ENCODE peak calls at places on chromosomes 5 and 9, in nine cellular contexts. One of them, this sample, is unnamed.
A peak's percentile ranks its signal among the peaks of the same experiment; 100 is the strongest.

GRCh38 chr5:126872558-126873349 is 95.8 kb downstream of the LMNB1 start:
- DNase-seq in left cardiac atrium: no peak
- DNase-seq in H7: no peak
- DNase-seq in stimulated activated CD8-positive, alpha-beta memory T cell treated with anti-CD3 and anti-CD28 coated beads, Interleukin-12 subunit alpha, Interleukin-12 subunit beta, amount 100 ng/mL, for 4 hours: no peak
- DNase-seq in right atrium auricular region: no peak
- DNase-seq in glutamatergic neuron: no peak
- DNase-seq in HFF-Myc: no peak
- DNase-seq in GM04503: no peak
- DNase-seq in NCI-H510A treated with DMSO at 0.1 percent for 48 hours: no peak
- DNase-seq in this sample: no peak

GRCh38 chr5:152884006-152884405 is 478.9 kb upstream of the NMUR2 start:
- DNase-seq in left cardiac atrium: no peak
- DNase-seq in right atrium auricular region: no peak
- DNase-seq in H7: no peak
- DNase-seq in NCI-H510A treated with DMSO at 0.1 percent for 48 hours: no peak
- DNase-seq in GM04503: no peak
- DNase-seq in stimulated activated CD8-positive, alpha-beta memory T cell treated with anti-CD3 and anti-CD28 coated beads, Interleukin-12 subunit alpha, Interleukin-12 subunit beta, amount 100 ng/mL, for 4 hours: no peak
- DNase-seq in glutamatergic neuron: no peak
- DNase-seq in HFF-Myc: no peak
- DNase-seq in this sample: no peak

GRCh38 chr5:169443249-169443784 is 140.3 kb upstream of the SPDL1 start:
- DNase-seq in NCI-H510A treated with DMSO at 0.1 percent for 48 hours: no peak
- DNase-seq in glutamatergic neuron: no peak
- DNase-seq in GM04503: no peak
- DNase-seq in HFF-Myc: no peak
- DNase-seq in H7: no peak
- DNase-seq in left cardiac atrium: no peak
- DNase-seq in right atrium auricular region: no peak
- DNase-seq in stimulated activated CD8-positive, alpha-beta memory T cell treated with anti-CD3 and anti-CD28 coated beads, Interleukin-12 subunit alpha, Interleukin-12 subunit beta, amount 100 ng/mL, for 4 hours: no peak
- DNase-seq in this sample: no peak

GRCh38 chr5:150663936-150664335 is 2.9 kb downstream of the MYOZ3 start:
- DNase-seq in NCI-H510A treated with DMSO at 0.1 percent for 48 hours: no peak
- DNase-seq in HFF-Myc: no peak
- DNase-seq in GM04503: no peak
- DNase-seq in stimulated activated CD8-positive, alpha-beta memory T cell treated with anti-CD3 and anti-CD28 coated beads, Interleukin-12 subunit alpha, Interleukin-12 subunit beta, amount 100 ng/mL, for 4 hours: no peak
- DNase-seq in H7: no peak
- DNase-seq in left cardiac atrium: no peak
- DNase-seq in glutamatergic neuron: no peak
- DNase-seq in right atrium auricular region: no peak
- DNase-seq in this sample: no peak

GRCh38 chr5:83559141-83559785 is 87.7 kb downstream of the VCAN start:
- DNase-seq in H7: no peak
- DNase-seq in left cardiac atrium: no peak
- DNase-seq in glutamatergic neuron: no peak
- DNase-seq in stimulated activated CD8-positive, alpha-beta memory T cell treated with anti-CD3 and anti-CD28 coated beads, Interleukin-12 subunit alpha, Interleukin-12 subunit beta, amount 100 ng/mL, for 4 hours: no peak
- DNase-seq in GM04503: no peak
- DNase-seq in right atrium auricular region: no peak
- DNase-seq in NCI-H510A treated with DMSO at 0.1 percent for 48 hours: no peak
- DNase-seq in HFF-Myc: no peak
- DNase-seq in this sample: no peak

GRCh38 chr9:109574061-109574882 is 76.2 kb upstream of the PTPN3 start:
- DNase-seq in NCI-H510A treated with DMSO at 0.1 percent for 48 hours: peak; percentile 72
- DNase-seq in stimulated activated CD8-positive, alpha-beta memory T cell treated with anti-CD3 and anti-CD28 coated beads, Interleukin-12 subunit alpha, Interleukin-12 subunit beta, amount 100 ng/mL, for 4 hours: no peak
- DNase-seq in glutamatergic neuron: no peak
- DNase-seq in GM04503: peak; percentile 10
- DNase-seq in H7: peak; percentile 55
- DNase-seq in right atrium auricular region: no peak
- DNase-seq in HFF-Myc: peak; percentile 32
- DNase-seq in left cardiac atrium: no peak
- DNase-seq in this sample: peak; percentile 38

GRCh38 chr5:163915481-163915961 is 410.1 kb downstream of the MAT2B start:
- DNase-seq in HFF-Myc: no peak
- DNase-seq in glutamatergic neuron: no peak
- DNase-seq in left cardiac atrium: no peak
- DNase-seq in right atrium auricular region: no peak
- DNase-seq in GM04503: no peak
- DNase-seq in H7: no peak
- DNase-seq in stimulated activated CD8-positive, alpha-beta memory T cell treated with anti-CD3 and anti-CD28 coated beads, Interleukin-12 subunit alpha, Interleukin-12 subunit beta, amount 100 ng/mL, for 4 hours: no peak
- DNase-seq in NCI-H510A treated with DMSO at 0.1 percent for 48 hours: no peak
- DNase-seq in this sample: no peak

GRCh38 chr9:10701906-10702305 is 89.1 kb upstream of the PTPRD start:
- DNase-seq in stimulated activated CD8-positive, alpha-beta memory T cell treated with anti-CD3 and anti-CD28 coated beads, Interleukin-12 subunit alpha, Interleukin-12 subunit beta, amount 100 ng/mL, for 4 hours: no peak
- DNase-seq in left cardiac atrium: no peak
- DNase-seq in HFF-Myc: no peak
- DNase-seq in glutamatergic neuron: no peak
- DNase-seq in GM04503: no peak
- DNase-seq in NCI-H510A treated with DMSO at 0.1 percent for 48 hours: no peak
- DNase-seq in right atrium auricular region: no peak
- DNase-seq in H7: no peak
- DNase-seq in this sample: no peak

GRCh38 chr9:114259800-114260523 is 62.9 kb upstream of the ORM1 start:
- DNase-seq in NCI-H510A treated with DMSO at 0.1 percent for 48 hours: no peak
- DNase-seq in stimulated activated CD8-positive, alpha-beta memory T cell treated with anti-CD3 and anti-CD28 coated beads, Interleukin-12 subunit alpha, Interleukin-12 subunit beta, amount 100 ng/mL, for 4 hours: no peak
- DNase-seq in right atrium auricular region: no peak
- DNase-seq in left cardiac atrium: no peak
- DNase-seq in GM04503: no peak
- DNase-seq in glutamatergic neuron: no peak
- DNase-seq in H7: peak; percentile 73
- DNase-seq in HFF-Myc: no peak
- DNase-seq in this sample: no peak

GRCh38 chr9:134358026-134358967 is 32.0 kb downstream of the RXRA start:
- DNase-seq in right atrium auricular region: no peak
- DNase-seq in glutamatergic neuron: no peak
- DNase-seq in NCI-H510A treated with DMSO at 0.1 percent for 48 hours: no peak
- DNase-seq in left cardiac atrium: peak; percentile 61
- DNase-seq in stimulated activated CD8-positive, alpha-beta memory T cell treated with anti-CD3 and anti-CD28 coated beads, Interleukin-12 subunit alpha, Interleukin-12 subunit beta, amount 100 ng/mL, for 4 hours: no peak
- DNase-seq in HFF-Myc: no peak
- DNase-seq in H7: peak; percentile 65
- DNase-seq in GM04503: no peak
- DNase-seq in this sample: no peak

GRCh38 chr5:96114736-96115466 is 153.2 kb upstream of the ELL2 start:
- DNase-seq in stimulated activated CD8-positive, alpha-beta memory T cell treated with anti-CD3 and anti-CD28 coated beads, Interleukin-12 subunit alpha, Interleukin-12 subunit beta, amount 100 ng/mL, for 4 hours: no peak
- DNase-seq in H7: no peak
- DNase-seq in HFF-Myc: peak; percentile 20
- DNase-seq in right atrium auricular region: no peak
- DNase-seq in NCI-H510A treated with DMSO at 0.1 percent for 48 hours: no peak
- DNase-seq in left cardiac atrium: no peak
- DNase-seq in GM04503: no peak
- DNase-seq in glutamatergic neuron: no peak
- DNase-seq in this sample: no peak

GRCh38 chr5:175609504-175609903 is 48.4 kb upstream of the HRH2 start:
- DNase-seq in stimulated activated CD8-positive, alpha-beta memory T cell treated with anti-CD3 and anti-CD28 coated beads, Interleukin-12 subunit alpha, Interleukin-12 subunit beta, amount 100 ng/mL, for 4 hours: no peak
- DNase-seq in H7: no peak
- DNase-seq in GM04503: no peak
- DNase-seq in NCI-H510A treated with DMSO at 0.1 percent for 48 hours: no peak
- DNase-seq in HFF-Myc: no peak
- DNase-seq in right atrium auricular region: no peak
- DNase-seq in glutamatergic neuron: no peak
- DNase-seq in left cardiac atrium: no peak
- DNase-seq in this sample: no peak

GRCh38 chr5:62197697-62198096 is 108.3 kb upstream of the KIF2A start:
- DNase-seq in stimulated activated CD8-positive, alpha-beta memory T cell treated with anti-CD3 and anti-CD28 coated beads, Interleukin-12 subunit alpha, Interleukin-12 subunit beta, amount 100 ng/mL, for 4 hours: no peak
- DNase-seq in H7: no peak
- DNase-seq in left cardiac atrium: no peak
- DNase-seq in HFF-Myc: no peak
- DNase-seq in glutamatergic neuron: no peak
- DNase-seq in NCI-H510A treated with DMSO at 0.1 percent for 48 hours: no peak
- DNase-seq in GM04503: no peak
- DNase-seq in right atrium auricular region: no peak
- DNase-seq in this sample: no peak

GRCh38 chr9:84403288-84403687 is 62.7 kb upstream of the SLC28A3 start:
- DNase-seq in glutamatergic neuron: no peak
- DNase-seq in GM04503: no peak
- DNase-seq in right atrium auricular region: no peak
- DNase-seq in HFF-Myc: no peak
- DNase-seq in left cardiac atrium: no peak
- DNase-seq in stimulated activated CD8-positive, alpha-beta memory T cell treated with anti-CD3 and anti-CD28 coated beads, Interleukin-12 subunit alpha, Interleukin-12 subunit beta, amount 100 ng/mL, for 4 hours: no peak
- DNase-seq in H7: no peak
- DNase-seq in NCI-H510A treated with DMSO at 0.1 percent for 48 hours: no peak
- DNase-seq in this sample: no peak

GRCh38 chr5:19001054-19001453 is 986.9 kb downstream of the CDH18 start:
- DNase-seq in H7: no peak
- DNase-seq in GM04503: no peak
- DNase-seq in left cardiac atrium: no peak
- DNase-seq in glutamatergic neuron: no peak
- DNase-seq in right atrium auricular region: no peak
- DNase-seq in stimulated activated CD8-positive, alpha-beta memory T cell treated with anti-CD3 and anti-CD28 coated beads, Interleukin-12 subunit alpha, Interleukin-12 subunit beta, amount 100 ng/mL, for 4 hours: no peak
- DNase-seq in HFF-Myc: no peak
- DNase-seq in NCI-H510A treated with DMSO at 0.1 percent for 48 hours: no peak
- DNase-seq in this sample: no peak

GRCh38 chr9:38068616-38068865 is 486 bp downstream of the SHB start:
- DNase-seq in HFF-Myc: no peak
- DNase-seq in glutamatergic neuron: peak; percentile 55
- DNase-seq in GM04503: no peak
- DNase-seq in H7: no peak
- DNase-seq in left cardiac atrium: peak; percentile 64
- DNase-seq in stimulated activated CD8-positive, alpha-beta memory T cell treated with anti-CD3 and anti-CD28 coated beads, Interleukin-12 subunit alpha, Interleukin-12 subunit beta, amount 100 ng/mL, for 4 hours: no peak
- DNase-seq in right atrium auricular region: no peak
- DNase-seq in NCI-H510A treated with DMSO at 0.1 percent for 48 hours: no peak
- DNase-seq in this sample: no peak

GRCh38 chr5:72386639-72387038 is 66.5 kb downstream of the PTCD2 start:
- DNase-seq in glutamatergic neuron: no peak
- DNase-seq in right atrium auricular region: peak; percentile 47
- DNase-seq in HFF-Myc: no peak
- DNase-seq in H7: no peak
- DNase-seq in GM04503: no peak
- DNase-seq in stimulated activated CD8-positive, alpha-beta memory T cell treated with anti-CD3 and anti-CD28 coated beads, Interleukin-12 subunit alpha, Interleukin-12 subunit beta, amount 100 ng/mL, for 4 hours: no peak
- DNase-seq in NCI-H510A treated with DMSO at 0.1 percent for 48 hours: no peak
- DNase-seq in left cardiac atrium: no peak
- DNase-seq in this sample: no peak

GRCh38 chr5:148474025-148474511 is 90.3 kb downstream of the FBXO38 start:
- DNase-seq in HFF-Myc: no peak
- DNase-seq in GM04503: no peak
- DNase-seq in glutamatergic neuron: no peak
- DNase-seq in right atrium auricular region: peak; percentile 91
- DNase-seq in H7: no peak
- DNase-seq in NCI-H510A treated with DMSO at 0.1 percent for 48 hours: no peak
- DNase-seq in left cardiac atrium: peak; percentile 86
- DNase-seq in stimulated activated CD8-positive, alpha-beta memory T cell treated with anti-CD3 and anti-CD28 coated beads, Interleukin-12 subunit alpha, Interleukin-12 subunit beta, amount 100 ng/mL, for 4 hours: no peak
- DNase-seq in this sample: no peak

GRCh38 chr9:31089822-31090221 is 1294.6 kb upstream of the ACO1 start:
- DNase-seq in NCI-H510A treated with DMSO at 0.1 percent for 48 hours: no peak
- DNase-seq in GM04503: no peak
- DNase-seq in right atrium auricular region: no peak
- DNase-seq in left cardiac atrium: no peak
- DNase-seq in H7: no peak
- DNase-seq in stimulated activated CD8-positive, alpha-beta memory T cell treated with anti-CD3 and anti-CD28 coated beads, Interleukin-12 subunit alpha, Interleukin-12 subunit beta, amount 100 ng/mL, for 4 hours: no peak
- DNase-seq in glutamatergic neuron: no peak
- DNase-seq in HFF-Myc: no peak
- DNase-seq in this sample: no peak

GRCh38 chr5:170484459-170484831 is 19.4 kb upstream of the KCNIP1 start:
- DNase-seq in H7: no peak
- DNase-seq in NCI-H510A treated with DMSO at 0.1 percent for 48 hours: no peak
- DNase-seq in glutamatergic neuron: no peak
- DNase-seq in stimulated activated CD8-positive, alpha-beta memory T cell treated with anti-CD3 and anti-CD28 coated beads, Interleukin-12 subunit alpha, Interleukin-12 subunit beta, amount 100 ng/mL, for 4 hours: no peak
- DNase-seq in left cardiac atrium: no peak
- DNase-seq in HFF-Myc: no peak
- DNase-seq in right atrium auricular region: no peak
- DNase-seq in GM04503: no peak
- DNase-seq in this sample: no peak

GRCh38 chr9:95516221-95516735 is 493 bp downstream of the PTCH1 start:
- DNase-seq in stimulated activated CD8-positive, alpha-beta memory T cell treated with anti-CD3 and anti-CD28 coated beads, Interleukin-12 subunit alpha, Interleukin-12 subunit beta, amount 100 ng/mL, for 4 hours: no peak
- DNase-seq in right atrium auricular region: no peak
- DNase-seq in NCI-H510A treated with DMSO at 0.1 percent for 48 hours: peak; percentile 43
- DNase-seq in glutamatergic neuron: peak; percentile 52
- DNase-seq in HFF-Myc: no peak
- DNase-seq in left cardiac atrium: no peak
- DNase-seq in H7: peak; percentile 69
- DNase-seq in GM04503: no peak
- DNase-seq in this sample: no peak

GRCh38 chr5:118553662-118554061 is 434.7 kb downstream of the DTWD2 start:
- DNase-seq in GM04503: peak; percentile 98
- DNase-seq in NCI-H510A treated with DMSO at 0.1 percent for 48 hours: no peak
- DNase-seq in H7: no peak
- DNase-seq in glutamatergic neuron: no peak
- DNase-seq in HFF-Myc: peak; percentile 92
- DNase-seq in right atrium auricular region: peak; percentile 86
- DNase-seq in left cardiac atrium: peak; percentile 70
- DNase-seq in stimulated activated CD8-positive, alpha-beta memory T cell treated with anti-CD3 and anti-CD28 coated beads, Interleukin-12 subunit alpha, Interleukin-12 subunit beta, amount 100 ng/mL, for 4 hours: no peak
- DNase-seq in this sample: no peak

GRCh38 chr9:93667006-93667405 is 90.6 kb downstream of the PHF2 start:
- DNase-seq in right atrium auricular region: no peak
- DNase-seq in glutamatergic neuron: peak; percentile 11
- DNase-seq in left cardiac atrium: no peak
- DNase-seq in GM04503: no peak
- DNase-seq in NCI-H510A treated with DMSO at 0.1 percent for 48 hours: no peak
- DNase-seq in stimulated activated CD8-positive, alpha-beta memory T cell treated with anti-CD3 and anti-CD28 coated beads, Interleukin-12 subunit alpha, Interleukin-12 subunit beta, amount 100 ng/mL, for 4 hours: no peak
- DNase-seq in HFF-Myc: no peak
- DNase-seq in H7: no peak
- DNase-seq in this sample: no peak

GRCh38 chr9:69768101-69768500 is 8.3 kb upstream of the PTAR1 start:
- DNase-seq in right atrium auricular region: no peak
- DNase-seq in stimulated activated CD8-positive, alpha-beta memory T cell treated with anti-CD3 and anti-CD28 coated beads, Interleukin-12 subunit alpha, Interleukin-12 subunit beta, amount 100 ng/mL, for 4 hours: no peak
- DNase-seq in left cardiac atrium: no peak
- DNase-seq in H7: no peak
- DNase-seq in HFF-Myc: no peak
- DNase-seq in glutamatergic neuron: no peak
- DNase-seq in GM04503: no peak
- DNase-seq in NCI-H510A treated with DMSO at 0.1 percent for 48 hours: no peak
- DNase-seq in this sample: no peak

GRCh38 chr5:111537153-111538024 is 25.1 kb upstream of the STARD4 start:
- DNase-seq in stimulated activated CD8-positive, alpha-beta memory T cell treated with anti-CD3 and anti-CD28 coated beads, Interleukin-12 subunit alpha, Interleukin-12 subunit beta, amount 100 ng/mL, for 4 hours: no peak
- DNase-seq in right atrium auricular region: no peak
- DNase-seq in HFF-Myc: no peak
- DNase-seq in NCI-H510A treated with DMSO at 0.1 percent for 48 hours: no peak
- DNase-seq in H7: no peak
- DNase-seq in left cardiac atrium: no peak
- DNase-seq in GM04503: no peak
- DNase-seq in glutamatergic neuron: no peak
- DNase-seq in this sample: no peak

GRCh38 chr9:121853617-121854395 is 202.4 kb downstream of the DAB2IP start:
- DNase-seq in GM04503: no peak
- DNase-seq in HFF-Myc: no peak
- DNase-seq in right atrium auricular region: peak; percentile 57
- DNase-seq in stimulated activated CD8-positive, alpha-beta memory T cell treated with anti-CD3 and anti-CD28 coated beads, Interleukin-12 subunit alpha, Interleukin-12 subunit beta, amount 100 ng/mL, for 4 hours: no peak
- DNase-seq in H7: no peak
- DNase-seq in left cardiac atrium: no peak
- DNase-seq in glutamatergic neuron: no peak
- DNase-seq in NCI-H510A treated with DMSO at 0.1 percent for 48 hours: no peak
- DNase-seq in this sample: no peak

GRCh38 chr9:116671605-116672004 is 15.5 kb upstream of the TRIM32 start:
- DNase-seq in glutamatergic neuron: no peak
- DNase-seq in H7: no peak
- DNase-seq in HFF-Myc: no peak
- DNase-seq in left cardiac atrium: no peak
- DNase-seq in stimulated activated CD8-positive, alpha-beta memory T cell treated with anti-CD3 and anti-CD28 coated beads, Interleukin-12 subunit alpha, Interleukin-12 subunit beta, amount 100 ng/mL, for 4 hours: no peak
- DNase-seq in GM04503: no peak
- DNase-seq in NCI-H510A treated with DMSO at 0.1 percent for 48 hours: no peak
- DNase-seq in right atrium auricular region: no peak
- DNase-seq in this sample: no peak

GRCh38 chr5:130277002-130277401 is 372.7 kb downstream of the CHSY3 start:
- DNase-seq in H7: no peak
- DNase-seq in GM04503: no peak
- DNase-seq in HFF-Myc: no peak
- DNase-seq in right atrium auricular region: no peak
- DNase-seq in glutamatergic neuron: no peak
- DNase-seq in NCI-H510A treated with DMSO at 0.1 percent for 48 hours: no peak
- DNase-seq in stimulated activated CD8-positive, alpha-beta memory T cell treated with anti-CD3 and anti-CD28 coated beads, Interleukin-12 subunit alpha, Interleukin-12 subunit beta, amount 100 ng/mL, for 4 hours: no peak
- DNase-seq in left cardiac atrium: no peak
- DNase-seq in this sample: no peak

GRCh38 chr9:4662989-4663792 is 1.1 kb downstream of the PLPP6 start:
- DNase-seq in glutamatergic neuron: no peak
- DNase-seq in stimulated activated CD8-positive, alpha-beta memory T cell treated with anti-CD3 and anti-CD28 coated beads, Interleukin-12 subunit alpha, Interleukin-12 subunit beta, amount 100 ng/mL, for 4 hours: no peak
- DNase-seq in right atrium auricular region: no peak
- DNase-seq in NCI-H510A treated with DMSO at 0.1 percent for 48 hours: no peak
- DNase-seq in H7: no peak
- DNase-seq in HFF-Myc: no peak
- DNase-seq in left cardiac atrium: no peak
- DNase-seq in GM04503: no peak
- DNase-seq in this sample: peak; percentile 45

GRCh38 chr9:115367780-115368179 is 249.8 kb upstream of the TNC start:
- DNase-seq in left cardiac atrium: no peak
- DNase-seq in glutamatergic neuron: no peak
- DNase-seq in GM04503: peak; percentile 37
- DNase-seq in NCI-H510A treated with DMSO at 0.1 percent for 48 hours: no peak
- DNase-seq in HFF-Myc: no peak
- DNase-seq in stimulated activated CD8-positive, alpha-beta memory T cell treated with anti-CD3 and anti-CD28 coated beads, Interleukin-12 subunit alpha, Interleukin-12 subunit beta, amount 100 ng/mL, for 4 hours: no peak
- DNase-seq in H7: no peak
- DNase-seq in right atrium auricular region: no peak
- DNase-seq in this sample: no peak

GRCh38 chr5:57577432-57578175 is 95.0 kb upstream of the ACTBL2 start:
- DNase-seq in glutamatergic neuron: no peak
- DNase-seq in NCI-H510A treated with DMSO at 0.1 percent for 48 hours: no peak
- DNase-seq in HFF-Myc: no peak
- DNase-seq in H7: no peak
- DNase-seq in right atrium auricular region: no peak
- DNase-seq in left cardiac atrium: no peak
- DNase-seq in stimulated activated CD8-positive, alpha-beta memory T cell treated with anti-CD3 and anti-CD28 coated beads, Interleukin-12 subunit alpha, Interleukin-12 subunit beta, amount 100 ng/mL, for 4 hours: no peak
- DNase-seq in GM04503: no peak
- DNase-seq in this sample: no peak